ENCODE peak calls at places on chromosomes 11 and 22, in four cellular contexts. G is GM12878, Y is K562, J is GM12891. P is an unnamed sample.

GRCh38 chr11:103997082-103997481 is 39.4 kb upstream of the DDI1 start:
- DNase-seq in J (no peak), Y (no peak), G (peak; percentile 3), P (no peak)

GRCh38 chr11:126414615-126415014 is 59.1 kb downstream of the ST3GAL4 start:
- DNase-seq in J (no peak), Y (no peak), G (no peak), P (no peak)

GRCh38 chr11:43904737-43905515 is 24.3 kb downstream of the ALKBH3 start:
- DNase-seq in Y (no peak), J (no peak), G (no peak), P (no peak)

GRCh38 chr11:108871152-108871551 is 206.3 kb downstream of the DDX10 start:
- DNase-seq in Y (peak; percentile 25), J (no peak), G (no peak), P (peak; percentile 18)

GRCh38 chr22:25765016-25765367 is 23.0 kb downstream of the MYO18B start:
- DNase-seq in J (no peak), G (no peak), Y (no peak), P (no peak)

GRCh38 chr11:4890279-4890678 is 8.6 kb downstream of the OR51T1 start:
- DNase-seq in J (no peak), G (no peak), Y (peak; percentile 12), P (no peak)

GRCh38 chr11:92329137-92329536 is 104.5 kb downstream of the FAT3 start:
- DNase-seq in G (no peak), J (no peak), Y (no peak), P (no peak)

GRCh38 chr11:59756845-59757244 is 1.7 kb downstream of the STX3 start:
- DNase-seq in G (no peak), Y (peak; percentile 82), J (peak; percentile 19), P (peak; percentile 37)

GRCh38 chr22:48736593-48737460 is 1090.8 kb downstream of the BRD1 start:
- DNase-seq in J (no peak), G (no peak), Y (no peak), P (no peak)

GRCh38 chr11:62604460-62605130 is 2.9 kb upstream of the MTA2 start:
- DNase-seq in Y (no peak), J (no peak), G (no peak), P (no peak)

GRCh38 chr11:134332189-134332631 is 422 bp downstream of the GLB1L2 start:
- DNase-seq in Y (peak; percentile 47), G (no peak), J (no peak), P (no peak)

GRCh38 chr11:123473941-123474668 is 44.0 kb downstream of the GRAMD1B start:
- DNase-seq in Y (no peak), G (no peak), J (no peak), P (no peak)

GRCh38 chr11:18229501-18229900 is 7.1 kb downstream of the SAA4 start:
- DNase-seq in G (peak; percentile 49), J (peak; percentile 38), Y (no peak), P (peak; percentile 8)

GRCh38 chr11:36530840-36531239 is 20.8 kb upstream of the TRAF6 start:
- DNase-seq in J (no peak), G (no peak), Y (no peak), P (no peak)

GRCh38 chr11:29260939-29261705 is 755.7 kb downstream of the KCNA4 start:
- DNase-seq in G (no peak), J (no peak), Y (no peak), P (no peak)
- TF ChIP-seq SPI1 in G (no peak), J (no peak), Y (no peak), P (no peak)

GRCh38 chr11:9759519-9760179 is 95.8 kb downstream of the SWAP70 start:
- DNase-seq in Y (peak; percentile 71), J (no peak), G (peak; percentile 74), P (peak; percentile 92)
- TF ChIP-seq POLR2AphosphoS5 in Y (no peak), J (no peak), G (no peak), P (peak; percentile 74)

GRCh38 chr11:16987205-16987568 is 27.0 kb downstream of the PLEKHA7 start:
- DNase-seq in G (no peak), Y (peak; percentile 47), J (no peak), P (no peak)

GRCh38 chr11:16984229-16984628 is 30.0 kb downstream of the PLEKHA7 start:
- DNase-seq in G (no peak), J (no peak), Y (no peak), P (no peak)

GRCh38 chr11:16985297-16985696 is 28.9 kb downstream of the PLEKHA7 start:
- DNase-seq in J (no peak), Y (no peak), G (no peak), P (no peak)

GRCh38 chr11:16989554-16989953 is 24.7 kb downstream of the PLEKHA7 start:
- DNase-seq in J (no peak), G (no peak), Y (no peak), P (no peak)

DNA sequence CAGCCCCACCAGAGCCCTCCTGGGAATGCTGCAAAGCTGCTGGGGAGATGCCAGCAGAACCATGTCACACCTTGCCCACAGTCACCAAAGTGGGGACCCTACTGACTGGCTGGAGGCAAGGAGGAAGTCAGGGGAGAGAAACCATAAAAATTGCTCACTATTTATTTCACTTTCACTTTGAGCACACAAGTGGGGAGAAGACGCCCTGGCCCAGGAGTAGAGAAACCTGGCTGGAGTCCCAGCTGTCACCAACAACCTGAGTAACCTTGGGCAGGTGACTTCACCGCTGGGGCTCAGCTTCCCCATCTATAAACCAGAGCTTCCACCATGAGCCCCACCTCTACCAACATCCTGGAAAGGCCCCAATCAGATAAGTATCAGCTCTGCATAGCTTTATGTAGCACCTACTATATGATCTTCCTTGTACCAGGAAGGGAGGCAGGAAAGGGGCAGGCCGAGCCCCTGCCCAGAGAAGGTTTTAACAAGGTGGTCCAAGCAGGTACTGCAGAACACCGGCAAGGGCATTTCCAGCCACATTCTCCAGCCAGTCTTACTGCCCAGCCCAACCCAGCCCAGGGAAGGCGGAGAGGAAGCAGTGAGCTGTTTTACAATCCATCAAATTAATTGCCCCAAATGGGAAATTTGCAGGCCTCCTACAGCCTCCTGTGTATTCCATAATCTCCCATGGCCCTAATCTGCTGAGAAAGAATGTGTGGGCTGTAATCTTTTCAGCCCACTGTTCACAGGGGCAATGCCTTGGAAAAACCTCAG is 27.6 kb downstream of the PLEKHA7 start:
- DNase-seq in G (peak; percentile 75), Y (peak; percentile 6), J (peak; percentile 76), P (no peak)
- TF ChIP-seq SPI1 in G (peak; percentile 75), Y (no peak), J (peak; percentile 77), P (no peak)

DNA sequence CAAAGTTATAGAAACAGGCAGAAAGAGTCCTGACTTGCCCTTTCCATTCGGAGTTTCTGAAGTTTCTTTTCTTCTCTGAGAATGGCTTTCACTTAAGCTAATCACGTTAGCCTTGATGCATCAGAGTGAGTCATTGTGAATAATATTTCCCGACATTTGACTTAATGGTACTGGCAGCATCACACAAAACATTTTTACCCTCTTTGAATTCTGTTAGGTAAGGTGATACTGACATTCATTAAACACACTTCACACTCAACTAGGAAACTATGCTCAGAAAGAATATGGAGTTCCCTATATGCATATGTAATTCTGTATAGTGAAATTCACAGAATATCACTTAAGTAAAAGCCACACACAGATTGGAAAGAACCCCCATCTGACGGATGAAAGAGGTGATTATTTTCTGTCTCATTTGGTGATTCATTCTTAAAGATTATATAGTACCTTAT is 120.8 kb upstream of the ARHGAP20 start:
- DNase-seq in Y (no peak), J (no peak), G (no peak), P (no peak)
- TF ChIP-seq POLR2AphosphoS5 in Y (no peak), J (no peak), G (no peak), P (no peak)

GRCh38 chr22:46937939-46938338 is 175.5 kb downstream of the TBC1D22A start:
- DNase-seq in G (no peak), Y (no peak), J (no peak), P (no peak)

GRCh38 chr22:46935506-46936377 is 173.3 kb downstream of the TBC1D22A start:
- DNase-seq in J (no peak), G (no peak), Y (peak; percentile 85), P (no peak)

GRCh38 chr22:46934746-46935491 is 172.5 kb downstream of the TBC1D22A start:
- DNase-seq in Y (peak; percentile 90), G (peak; percentile 17), J (no peak), P (peak; percentile 27)

GRCh38 chr22:46937185-46937584 is 174.7 kb downstream of the TBC1D22A start:
- DNase-seq in Y (no peak), G (no peak), J (no peak), P (no peak)

GRCh38 chr22:46936378-46936916 is 174.0 kb downstream of the TBC1D22A start:
- DNase-seq in G (no peak), Y (no peak), J (no peak), P (no peak)
- TF ChIP-seq SPI1 in G (no peak), Y (no peak), J (no peak), P (no peak)

DNA sequence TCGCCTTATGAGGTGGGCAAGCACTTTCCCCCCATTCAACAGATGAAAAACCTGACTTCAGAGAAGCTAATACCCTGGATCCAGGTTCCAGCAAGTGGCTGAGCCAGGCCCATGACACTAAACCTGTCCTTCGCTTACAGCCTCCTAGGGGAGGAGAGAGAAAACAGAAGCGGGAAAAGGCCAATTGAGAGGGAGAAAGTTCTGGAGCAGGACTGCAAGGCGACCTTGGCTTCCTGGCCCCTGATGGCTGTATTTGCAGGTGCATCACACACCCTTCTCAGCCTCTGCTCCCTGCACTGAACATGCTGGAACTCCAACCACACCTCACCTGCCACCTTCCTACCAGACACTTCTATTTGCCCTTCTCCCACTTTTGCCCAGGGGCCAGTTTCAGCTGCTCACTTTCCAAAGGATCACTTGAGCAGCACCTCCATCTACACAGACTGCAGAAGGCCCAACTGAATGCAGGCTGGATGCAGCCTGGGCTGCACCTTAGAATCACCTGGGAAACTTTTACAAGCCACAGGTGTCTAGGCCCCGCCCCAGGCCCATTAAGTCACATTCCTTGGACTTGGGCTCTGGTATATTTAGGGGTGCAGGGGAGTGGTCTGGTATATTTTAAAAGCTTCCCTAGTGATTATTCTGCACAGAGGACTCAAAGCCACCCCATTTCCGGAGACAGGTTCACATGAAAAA is 14.3 kb upstream of the ADA2 start:
- DNase-seq in Y (no peak), J (no peak), G (no peak), P (no peak)
- TF ChIP-seq POLR2AphosphoS5 in Y (no peak), J (no peak), G (no peak), P (no peak)

GRCh38 chr11:6526411-6527135 is 29.5 kb downstream of the DNHD1 start:
- DNase-seq in G (peak; percentile 0), Y (no peak), J (no peak), P (no peak)
- TF ChIP-seq SPI1 in G (no peak), Y (no peak), J (no peak), P (no peak)

GRCh38 chr22:46079861-46080821 is 70.2 kb upstream of the PPARA start:
- DNase-seq in G (no peak), J (no peak), Y (no peak), P (no peak)
- TF ChIP-seq POLR2AphosphoS5 in G (no peak), J (no peak), Y (no peak), P (no peak)

DNA sequence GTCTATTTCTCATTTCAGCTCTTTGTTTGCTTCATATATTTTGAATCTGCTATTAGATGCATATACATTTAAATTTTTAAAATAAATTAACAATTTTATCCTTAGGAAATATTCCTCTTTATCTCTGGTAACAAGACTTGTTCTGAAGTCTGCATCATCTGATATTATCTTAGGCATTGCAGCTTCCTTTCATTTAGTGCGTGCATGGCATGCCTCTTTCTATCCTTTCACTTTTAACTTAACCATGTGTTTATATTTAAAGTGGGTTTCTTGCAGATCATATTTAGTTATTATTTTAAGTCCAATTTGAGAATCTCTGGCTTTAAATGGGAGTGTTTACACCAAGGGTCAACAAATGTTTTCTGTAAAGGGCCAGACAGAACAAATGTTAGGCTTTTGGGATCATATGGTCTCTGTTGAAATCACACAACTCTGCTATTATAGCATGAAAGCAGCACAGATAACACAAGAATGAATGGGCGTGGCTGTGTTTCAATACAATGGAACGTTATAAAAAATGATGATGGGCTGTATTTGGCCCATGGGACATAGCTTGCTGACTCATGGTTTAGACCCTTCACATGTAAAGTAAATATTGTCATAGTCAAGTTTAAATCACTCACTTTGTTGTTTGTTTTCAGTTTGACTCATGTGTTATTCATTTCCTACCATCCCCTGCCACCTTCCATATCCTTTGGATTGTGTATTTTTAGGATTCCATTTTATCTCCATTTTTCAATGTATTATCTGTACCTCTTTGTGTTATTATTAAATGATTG is 83.9 kb upstream of the SNX19 start:
- DNase-seq in J (no peak), Y (no peak), G (no peak), P (no peak)
- TF ChIP-seq SPI1 in J (no peak), Y (no peak), G (no peak), P (no peak)